ENCODE peak calls at places on chromosomes 5 and 9, in ten cellular contexts. One of them, this sample, is unnamed.

GRCh38 chr5:95384485-95385213 is 6.5 kb upstream of the FAM81B start:
- DNase-seq in CD4-positive, CD25-positive, alpha-beta regulatory T cell: no peak
- DNase-seq in GM12865: no peak
- DNase-seq in mucosa of gallbladder: no peak
- DNase-seq in kidney: no peak
- DNase-seq in stimulated activated CD4-positive, alpha-beta T cell treated with anti-CD3 and anti-CD28 coated beads, Interleukin-2, amount 100 ng/mL, for 48 hours: no peak
- DNase-seq in HT1080: peak
- DNase-seq in GM03348: no peak
- DNase-seq in iPS-NIHi11: no peak
- DNase-seq in HEK293T: no peak
- DNase-seq in this sample: no peak

GRCh38 chr9:113486327-113486726 is 22.8 kb downstream of the RGS3 start:
- DNase-seq in kidney: no peak
- DNase-seq in HEK293T: no peak
- DNase-seq in GM03348: no peak
- DNase-seq in stimulated activated CD4-positive, alpha-beta T cell treated with anti-CD3 and anti-CD28 coated beads, Interleukin-2, amount 100 ng/mL, for 48 hours: no peak
- DNase-seq in HT1080: no peak
- DNase-seq in iPS-NIHi11: no peak
- DNase-seq in mucosa of gallbladder: no peak
- DNase-seq in GM12865: no peak
- DNase-seq in CD4-positive, CD25-positive, alpha-beta regulatory T cell: no peak
- DNase-seq in this sample: no peak

GRCh38 chr9:109969559-109970237 is 189.7 kb downstream of the PALM2AKAP2 start:
- DNase-seq in iPS-NIHi11: no peak
- DNase-seq in HEK293T: no peak
- DNase-seq in GM12865: no peak
- DNase-seq in CD4-positive, CD25-positive, alpha-beta regulatory T cell: no peak
- DNase-seq in GM03348: no peak
- DNase-seq in kidney: no peak
- DNase-seq in HT1080: no peak
- DNase-seq in stimulated activated CD4-positive, alpha-beta T cell treated with anti-CD3 and anti-CD28 coated beads, Interleukin-2, amount 100 ng/mL, for 48 hours: no peak
- DNase-seq in mucosa of gallbladder: no peak
- DNase-seq in this sample: no peak

GRCh38 chr5:142551242-142552067 is 134.4 kb downstream of the FGF1 start:
- DNase-seq in HT1080: peak
- DNase-seq in kidney: no peak
- DNase-seq in CD4-positive, CD25-positive, alpha-beta regulatory T cell: no peak
- DNase-seq in stimulated activated CD4-positive, alpha-beta T cell treated with anti-CD3 and anti-CD28 coated beads, Interleukin-2, amount 100 ng/mL, for 48 hours: no peak
- DNase-seq in GM03348: peak
- DNase-seq in mucosa of gallbladder: no peak
- DNase-seq in GM12865: no peak
- DNase-seq in iPS-NIHi11: peak
- DNase-seq in HEK293T: peak
- DNase-seq in this sample: peak

GRCh38 chr5:136063778-136064465 is 35.1 kb downstream of the TGFBI start:
- DNase-seq in HEK293T: no peak
- DNase-seq in iPS-NIHi11: no peak
- DNase-seq in GM12865: no peak
- DNase-seq in CD4-positive, CD25-positive, alpha-beta regulatory T cell: no peak
- DNase-seq in stimulated activated CD4-positive, alpha-beta T cell treated with anti-CD3 and anti-CD28 coated beads, Interleukin-2, amount 100 ng/mL, for 48 hours: no peak
- DNase-seq in kidney: no peak
- DNase-seq in mucosa of gallbladder: no peak
- DNase-seq in GM03348: no peak
- DNase-seq in HT1080: no peak
- DNase-seq in this sample: no peak

GRCh38 chr5:108798866-108799265 is 51.2 kb downstream of the FER start:
- DNase-seq in mucosa of gallbladder: no peak
- DNase-seq in CD4-positive, CD25-positive, alpha-beta regulatory T cell: no peak
- DNase-seq in GM12865: no peak
- DNase-seq in stimulated activated CD4-positive, alpha-beta T cell treated with anti-CD3 and anti-CD28 coated beads, Interleukin-2, amount 100 ng/mL, for 48 hours: no peak
- DNase-seq in GM03348: no peak
- DNase-seq in kidney: no peak
- DNase-seq in HEK293T: no peak
- DNase-seq in HT1080: no peak
- DNase-seq in iPS-NIHi11: no peak
- DNase-seq in this sample: peak

GRCh38 chr9:117325110-117325788 is 89.6 kb downstream of the ASTN2 start:
- DNase-seq in stimulated activated CD4-positive, alpha-beta T cell treated with anti-CD3 and anti-CD28 coated beads, Interleukin-2, amount 100 ng/mL, for 48 hours: no peak
- DNase-seq in GM12865: no peak
- DNase-seq in mucosa of gallbladder: no peak
- DNase-seq in GM03348: no peak
- DNase-seq in kidney: no peak
- DNase-seq in HEK293T: no peak
- DNase-seq in iPS-NIHi11: no peak
- DNase-seq in CD4-positive, CD25-positive, alpha-beta regulatory T cell: no peak
- DNase-seq in HT1080: no peak
- DNase-seq in this sample: no peak

GRCh38 chr5:39547548-39548154 is 122.9 kb upstream of the DAB2 start:
- DNase-seq in kidney: no peak
- DNase-seq in iPS-NIHi11: peak
- DNase-seq in HT1080: peak
- DNase-seq in HEK293T: peak
- DNase-seq in mucosa of gallbladder: peak
- DNase-seq in GM03348: peak
- DNase-seq in CD4-positive, CD25-positive, alpha-beta regulatory T cell: peak
- DNase-seq in stimulated activated CD4-positive, alpha-beta T cell treated with anti-CD3 and anti-CD28 coated beads, Interleukin-2, amount 100 ng/mL, for 48 hours: no peak
- DNase-seq in GM12865: peak
- DNase-seq in this sample: peak

GRCh38 chr9:107751522-107752235 is 262.1 kb upstream of the KLF4 start:
- DNase-seq in iPS-NIHi11: no peak
- DNase-seq in CD4-positive, CD25-positive, alpha-beta regulatory T cell: no peak
- DNase-seq in stimulated activated CD4-positive, alpha-beta T cell treated with anti-CD3 and anti-CD28 coated beads, Interleukin-2, amount 100 ng/mL, for 48 hours: no peak
- DNase-seq in HEK293T: no peak
- DNase-seq in HT1080: peak
- DNase-seq in GM12865: peak
- DNase-seq in mucosa of gallbladder: peak
- DNase-seq in kidney: no peak
- DNase-seq in GM03348: peak
- DNase-seq in this sample: peak

GRCh38 chr5:72517961-72518690 is 10.9 kb upstream of the ZNF366 start:
- DNase-seq in stimulated activated CD4-positive, alpha-beta T cell treated with anti-CD3 and anti-CD28 coated beads, Interleukin-2, amount 100 ng/mL, for 48 hours: no peak
- DNase-seq in HEK293T: no peak
- DNase-seq in GM03348: peak
- DNase-seq in kidney: no peak
- DNase-seq in mucosa of gallbladder: peak
- DNase-seq in iPS-NIHi11: no peak
- DNase-seq in HT1080: no peak
- DNase-seq in CD4-positive, CD25-positive, alpha-beta regulatory T cell: no peak
- DNase-seq in GM12865: peak
- DNase-seq in this sample: peak

GRCh38 chr5:1511651-1512540 is 11.9 kb downstream of the LPCAT1 start:
- DNase-seq in stimulated activated CD4-positive, alpha-beta T cell treated with anti-CD3 and anti-CD28 coated beads, Interleukin-2, amount 100 ng/mL, for 48 hours: no peak
- DNase-seq in HEK293T: no peak
- DNase-seq in HT1080: peak
- DNase-seq in CD4-positive, CD25-positive, alpha-beta regulatory T cell: no peak
- DNase-seq in iPS-NIHi11: no peak
- DNase-seq in mucosa of gallbladder: no peak
- DNase-seq in GM03348: peak
- DNase-seq in GM12865: peak
- DNase-seq in kidney: peak
- DNase-seq in this sample: peak

GRCh38 chr9:13140843-13141592 is 138.5 kb downstream of the MPDZ start:
- DNase-seq in GM12865: no peak
- DNase-seq in kidney: no peak
- DNase-seq in CD4-positive, CD25-positive, alpha-beta regulatory T cell: no peak
- DNase-seq in HT1080: no peak
- DNase-seq in iPS-NIHi11: no peak
- DNase-seq in mucosa of gallbladder: no peak
- DNase-seq in GM03348: no peak
- DNase-seq in HEK293T: no peak
- DNase-seq in stimulated activated CD4-positive, alpha-beta T cell treated with anti-CD3 and anti-CD28 coated beads, Interleukin-2, amount 100 ng/mL, for 48 hours: no peak
- DNase-seq in this sample: peak

GRCh38 chr5:175854231-175855040 is 16.9 kb upstream of the CPLX2 start:
- DNase-seq in kidney: no peak
- DNase-seq in HT1080: no peak
- DNase-seq in GM12865: no peak
- DNase-seq in HEK293T: no peak
- DNase-seq in stimulated activated CD4-positive, alpha-beta T cell treated with anti-CD3 and anti-CD28 coated beads, Interleukin-2, amount 100 ng/mL, for 48 hours: no peak
- DNase-seq in iPS-NIHi11: no peak
- DNase-seq in mucosa of gallbladder: peak
- DNase-seq in GM03348: no peak
- DNase-seq in CD4-positive, CD25-positive, alpha-beta regulatory T cell: no peak
- DNase-seq in this sample: no peak

GRCh38 chr9:121494192-121494591 is 5.5 kb downstream of the GGTA1 start:
- DNase-seq in HT1080: no peak
- DNase-seq in stimulated activated CD4-positive, alpha-beta T cell treated with anti-CD3 and anti-CD28 coated beads, Interleukin-2, amount 100 ng/mL, for 48 hours: no peak
- DNase-seq in HEK293T: no peak
- DNase-seq in CD4-positive, CD25-positive, alpha-beta regulatory T cell: no peak
- DNase-seq in GM12865: peak
- DNase-seq in kidney: no peak
- DNase-seq in mucosa of gallbladder: no peak
- DNase-seq in iPS-NIHi11: no peak
- DNase-seq in GM03348: no peak
- DNase-seq in this sample: no peak

GRCh38 chr5:68216737-68217231 is 1.2 kb downstream of the PIK3R1 start:
- DNase-seq in iPS-NIHi11: peak
- DNase-seq in HEK293T: no peak
- DNase-seq in HT1080: no peak
- DNase-seq in kidney: no peak
- DNase-seq in mucosa of gallbladder: no peak
- DNase-seq in GM03348: peak
- DNase-seq in GM12865: no peak
- DNase-seq in stimulated activated CD4-positive, alpha-beta T cell treated with anti-CD3 and anti-CD28 coated beads, Interleukin-2, amount 100 ng/mL, for 48 hours: no peak
- DNase-seq in CD4-positive, CD25-positive, alpha-beta regulatory T cell: no peak
- DNase-seq in this sample: peak

This sample was measured in GM23248.